ENCODE peak calls at places on chromosomes 13 and 19, in seven cellular contexts. One of them, this sample, is unnamed.

GRCh38 chr19:11539495-11540365 is 1.1 kb downstream of the CNN1 start:
- DNase-seq in HTR-8/SVneo: no peak
- DNase-seq in left lobe of liver: no peak
- DNase-seq in posterior vena cava: no peak
- DNase-seq in A172: no peak
- DNase-seq in activated CD8-positive, alpha-beta memory T cell treated with anti-CD3 and anti-CD28 coated beads for 1 hour: no peak
- DNase-seq in activated CD4-positive, alpha-beta T cell treated with anti-CD3 and anti-CD28 coated beads, Interleukin-2, amount 50 U/mL, for 24 hours: no peak
- DNase-seq in this sample: no peak

GRCh38 chr19:16153582-16154336 is 10.3 kb downstream of the HSH2D start:
- DNase-seq in HTR-8/SVneo: no peak
- DNase-seq in left lobe of liver: no peak
- DNase-seq in posterior vena cava: no peak
- DNase-seq in A172: peak
- DNase-seq in activated CD8-positive, alpha-beta memory T cell treated with anti-CD3 and anti-CD28 coated beads for 1 hour: no peak
- DNase-seq in activated CD4-positive, alpha-beta T cell treated with anti-CD3 and anti-CD28 coated beads, Interleukin-2, amount 50 U/mL, for 24 hours: no peak
- DNase-seq in this sample: no peak

GRCh38 chr13:27745301-27745700 is 47.0 kb upstream of the GSX1 start:
- DNase-seq in HTR-8/SVneo: no peak
- DNase-seq in left lobe of liver: no peak
- DNase-seq in posterior vena cava: no peak
- DNase-seq in A172: no peak
- DNase-seq in activated CD8-positive, alpha-beta memory T cell treated with anti-CD3 and anti-CD28 coated beads for 1 hour: no peak
- DNase-seq in activated CD4-positive, alpha-beta T cell treated with anti-CD3 and anti-CD28 coated beads, Interleukin-2, amount 50 U/mL, for 24 hours: no peak
- DNase-seq in this sample: no peak

GRCh38 chr13:99501135-99501951 is at the start of gene TM9SF2:
- DNase-seq in HTR-8/SVneo: peak
- DNase-seq in left lobe of liver: peak
- DNase-seq in posterior vena cava: peak
- DNase-seq in A172: peak
- DNase-seq in activated CD8-positive, alpha-beta memory T cell treated with anti-CD3 and anti-CD28 coated beads for 1 hour: peak
- DNase-seq in activated CD4-positive, alpha-beta T cell treated with anti-CD3 and anti-CD28 coated beads, Interleukin-2, amount 50 U/mL, for 24 hours: peak
- DNase-seq in this sample: peak

GRCh38 chr19:57888107-57888493 is 737 bp downstream of the ZNF814 start:
- DNase-seq in HTR-8/SVneo: no peak
- DNase-seq in left lobe of liver: no peak
- DNase-seq in posterior vena cava: no peak
- DNase-seq in A172: no peak
- DNase-seq in activated CD8-positive, alpha-beta memory T cell treated with anti-CD3 and anti-CD28 coated beads for 1 hour: no peak
- DNase-seq in activated CD4-positive, alpha-beta T cell treated with anti-CD3 and anti-CD28 coated beads, Interleukin-2, amount 50 U/mL, for 24 hours: no peak
- DNase-seq in this sample: no peak

GRCh38 chr13:33218426-33218825 is 67.1 kb downstream of the STARD13 start:
- DNase-seq in HTR-8/SVneo: no peak
- DNase-seq in left lobe of liver: no peak
- DNase-seq in posterior vena cava: no peak
- DNase-seq in A172: no peak
- DNase-seq in activated CD8-positive, alpha-beta memory T cell treated with anti-CD3 and anti-CD28 coated beads for 1 hour: no peak
- DNase-seq in activated CD4-positive, alpha-beta T cell treated with anti-CD3 and anti-CD28 coated beads, Interleukin-2, amount 50 U/mL, for 24 hours: no peak
- DNase-seq in this sample: no peak

GRCh38 chr13:33340631-33341030 is 55.1 kb upstream of the STARD13 start:
- DNase-seq in HTR-8/SVneo: no peak
- DNase-seq in left lobe of liver: no peak
- DNase-seq in posterior vena cava: no peak
- DNase-seq in A172: no peak
- DNase-seq in activated CD8-positive, alpha-beta memory T cell treated with anti-CD3 and anti-CD28 coated beads for 1 hour: no peak
- DNase-seq in activated CD4-positive, alpha-beta T cell treated with anti-CD3 and anti-CD28 coated beads, Interleukin-2, amount 50 U/mL, for 24 hours: no peak
- DNase-seq in this sample: no peak

GRCh38 chr19:36215276-36216171 is 618 bp downstream of the ZNF146 start:
- DNase-seq in HTR-8/SVneo: no peak
- DNase-seq in left lobe of liver: no peak
- DNase-seq in posterior vena cava: no peak
- DNase-seq in A172: peak
- DNase-seq in activated CD8-positive, alpha-beta memory T cell treated with anti-CD3 and anti-CD28 coated beads for 1 hour: no peak
- DNase-seq in activated CD4-positive, alpha-beta T cell treated with anti-CD3 and anti-CD28 coated beads, Interleukin-2, amount 50 U/mL, for 24 hours: no peak
- DNase-seq in this sample: no peak

GRCh38 chr19:49855676-49856573 is 5.0 kb downstream of the PTOV1 start:
- DNase-seq in HTR-8/SVneo: no peak
- DNase-seq in left lobe of liver: peak
- DNase-seq in posterior vena cava: no peak
- DNase-seq in A172: no peak
- DNase-seq in activated CD8-positive, alpha-beta memory T cell treated with anti-CD3 and anti-CD28 coated beads for 1 hour: no peak
- DNase-seq in activated CD4-positive, alpha-beta T cell treated with anti-CD3 and anti-CD28 coated beads, Interleukin-2, amount 50 U/mL, for 24 hours: no peak
- DNase-seq in this sample: no peak

GRCh38 chr19:13918726-13919411 is 12.9 kb downstream of the CC2D1A start:
- DNase-seq in HTR-8/SVneo: no peak
- DNase-seq in left lobe of liver: no peak
- DNase-seq in posterior vena cava: no peak
- DNase-seq in A172: no peak
- DNase-seq in activated CD8-positive, alpha-beta memory T cell treated with anti-CD3 and anti-CD28 coated beads for 1 hour: no peak
- DNase-seq in activated CD4-positive, alpha-beta T cell treated with anti-CD3 and anti-CD28 coated beads, Interleukin-2, amount 50 U/mL, for 24 hours: no peak
- DNase-seq in this sample: no peak

GRCh38 chr13:95503662-95504061 is 48.9 kb upstream of the CLDN10 start:
- DNase-seq in HTR-8/SVneo: no peak
- DNase-seq in left lobe of liver: no peak
- DNase-seq in posterior vena cava: no peak
- DNase-seq in A172: no peak
- DNase-seq in activated CD8-positive, alpha-beta memory T cell treated with anti-CD3 and anti-CD28 coated beads for 1 hour: no peak
- DNase-seq in activated CD4-positive, alpha-beta T cell treated with anti-CD3 and anti-CD28 coated beads, Interleukin-2, amount 50 U/mL, for 24 hours: no peak
- DNase-seq in this sample: no peak

GRCh38 chr13:110444226-110444653 is 117.3 kb downstream of the RAB20 start:
- DNase-seq in HTR-8/SVneo: no peak
- DNase-seq in left lobe of liver: no peak
- DNase-seq in posterior vena cava: no peak
- DNase-seq in A172: no peak
- DNase-seq in activated CD8-positive, alpha-beta memory T cell treated with anti-CD3 and anti-CD28 coated beads for 1 hour: no peak
- DNase-seq in activated CD4-positive, alpha-beta T cell treated with anti-CD3 and anti-CD28 coated beads, Interleukin-2, amount 50 U/mL, for 24 hours: no peak
- DNase-seq in this sample: no peak

GRCh38 chr13:96726651-96727050 is 267.6 kb downstream of the OXGR1 start:
- DNase-seq in HTR-8/SVneo: no peak
- DNase-seq in left lobe of liver: no peak
- DNase-seq in posterior vena cava: no peak
- DNase-seq in A172: no peak
- DNase-seq in activated CD8-positive, alpha-beta memory T cell treated with anti-CD3 and anti-CD28 coated beads for 1 hour: no peak
- DNase-seq in activated CD4-positive, alpha-beta T cell treated with anti-CD3 and anti-CD28 coated beads, Interleukin-2, amount 50 U/mL, for 24 hours: no peak
- DNase-seq in this sample: no peak

GRCh38 chr19:39941151-39941550 is 6.7 kb upstream of the FCGBP start:
- DNase-seq in HTR-8/SVneo: no peak
- DNase-seq in left lobe of liver: peak
- DNase-seq in posterior vena cava: no peak
- DNase-seq in A172: no peak
- DNase-seq in activated CD8-positive, alpha-beta memory T cell treated with anti-CD3 and anti-CD28 coated beads for 1 hour: no peak
- DNase-seq in activated CD4-positive, alpha-beta T cell treated with anti-CD3 and anti-CD28 coated beads, Interleukin-2, amount 50 U/mL, for 24 hours: no peak
- DNase-seq in this sample: no peak

GRCh38 chr13:51946163-51946669 is 65.0 kb downstream of the ATP7B start:
- DNase-seq in HTR-8/SVneo: no peak
- DNase-seq in left lobe of liver: no peak
- DNase-seq in posterior vena cava: no peak
- DNase-seq in A172: no peak
- DNase-seq in activated CD8-positive, alpha-beta memory T cell treated with anti-CD3 and anti-CD28 coated beads for 1 hour: no peak
- DNase-seq in activated CD4-positive, alpha-beta T cell treated with anti-CD3 and anti-CD28 coated beads, Interleukin-2, amount 50 U/mL, for 24 hours: no peak
- DNase-seq in this sample: no peak

GRCh38 chr19:35911173-35911572 is 3.1 kb upstream of the TYROBP start:
- DNase-seq in HTR-8/SVneo: no peak
- DNase-seq in left lobe of liver: no peak
- DNase-seq in posterior vena cava: no peak
- DNase-seq in A172: no peak
- DNase-seq in activated CD8-positive, alpha-beta memory T cell treated with anti-CD3 and anti-CD28 coated beads for 1 hour: no peak
- DNase-seq in activated CD4-positive, alpha-beta T cell treated with anti-CD3 and anti-CD28 coated beads, Interleukin-2, amount 50 U/mL, for 24 hours: no peak
- DNase-seq in this sample: no peak

GRCh38 chr13:109494955-109495354 is 291.4 kb downstream of the IRS2 start:
- DNase-seq in HTR-8/SVneo: peak
- DNase-seq in left lobe of liver: no peak
- DNase-seq in posterior vena cava: no peak
- DNase-seq in A172: peak
- DNase-seq in activated CD8-positive, alpha-beta memory T cell treated with anti-CD3 and anti-CD28 coated beads for 1 hour: no peak
- DNase-seq in activated CD4-positive, alpha-beta T cell treated with anti-CD3 and anti-CD28 coated beads, Interleukin-2, amount 50 U/mL, for 24 hours: no peak
- DNase-seq in this sample: no peak

GRCh38 chr19:41334793-41335192 is 18.9 kb downstream of the TGFB1 start:
- DNase-seq in HTR-8/SVneo: no peak
- DNase-seq in left lobe of liver: no peak
- DNase-seq in posterior vena cava: no peak
- DNase-seq in A172: no peak
- DNase-seq in activated CD8-positive, alpha-beta memory T cell treated with anti-CD3 and anti-CD28 coated beads for 1 hour: no peak
- DNase-seq in activated CD4-positive, alpha-beta T cell treated with anti-CD3 and anti-CD28 coated beads, Interleukin-2, amount 50 U/mL, for 24 hours: no peak
- DNase-seq in this sample: no peak

GRCh38 chr19:336067-336614 is 8.5 kb downstream of the MIER2 start:
- DNase-seq in HTR-8/SVneo: no peak
- DNase-seq in left lobe of liver: no peak
- DNase-seq in posterior vena cava: peak
- DNase-seq in A172: no peak
- DNase-seq in activated CD8-positive, alpha-beta memory T cell treated with anti-CD3 and anti-CD28 coated beads for 1 hour: no peak
- DNase-seq in activated CD4-positive, alpha-beta T cell treated with anti-CD3 and anti-CD28 coated beads, Interleukin-2, amount 50 U/mL, for 24 hours: no peak
- DNase-seq in this sample: no peak

GRCh38 chr19:34666958-34667265 is 10.0 kb downstream of the SCGB2B2 start:
- DNase-seq in HTR-8/SVneo: no peak
- DNase-seq in left lobe of liver: no peak
- DNase-seq in posterior vena cava: no peak
- DNase-seq in A172: no peak
- DNase-seq in activated CD8-positive, alpha-beta memory T cell treated with anti-CD3 and anti-CD28 coated beads for 1 hour: no peak
- DNase-seq in activated CD4-positive, alpha-beta T cell treated with anti-CD3 and anti-CD28 coated beads, Interleukin-2, amount 50 U/mL, for 24 hours: no peak
- DNase-seq in this sample: no peak

GRCh38 chr19:4977299-4978174 is 8.6 kb downstream of the KDM4B start:
- DNase-seq in HTR-8/SVneo: peak
- DNase-seq in left lobe of liver: no peak
- DNase-seq in posterior vena cava: peak
- DNase-seq in A172: peak
- DNase-seq in activated CD8-positive, alpha-beta memory T cell treated with anti-CD3 and anti-CD28 coated beads for 1 hour: no peak
- DNase-seq in activated CD4-positive, alpha-beta T cell treated with anti-CD3 and anti-CD28 coated beads, Interleukin-2, amount 50 U/mL, for 24 hours: no peak
- DNase-seq in this sample: peak

GRCh38 chr13:23620211-23620610 is 50.0 kb downstream of the TNFRSF19 start:
- DNase-seq in HTR-8/SVneo: no peak
- DNase-seq in left lobe of liver: no peak
- DNase-seq in posterior vena cava: no peak
- DNase-seq in A172: no peak
- DNase-seq in activated CD8-positive, alpha-beta memory T cell treated with anti-CD3 and anti-CD28 coated beads for 1 hour: no peak
- DNase-seq in activated CD4-positive, alpha-beta T cell treated with anti-CD3 and anti-CD28 coated beads, Interleukin-2, amount 50 U/mL, for 24 hours: no peak
- DNase-seq in this sample: no peak

GRCh38 chr13:66563076-66563475 is 667.1 kb downstream of the PCDH9 start:
- DNase-seq in HTR-8/SVneo: no peak
- DNase-seq in left lobe of liver: no peak
- DNase-seq in posterior vena cava: no peak
- DNase-seq in A172: peak
- DNase-seq in activated CD8-positive, alpha-beta memory T cell treated with anti-CD3 and anti-CD28 coated beads for 1 hour: no peak
- DNase-seq in activated CD4-positive, alpha-beta T cell treated with anti-CD3 and anti-CD28 coated beads, Interleukin-2, amount 50 U/mL, for 24 hours: no peak
- DNase-seq in this sample: no peak

GRCh38 chr13:30708541-30708940 is 26.8 kb upstream of the ALOX5AP start:
- DNase-seq in HTR-8/SVneo: no peak
- DNase-seq in left lobe of liver: no peak
- DNase-seq in posterior vena cava: no peak
- DNase-seq in A172: peak
- DNase-seq in activated CD8-positive, alpha-beta memory T cell treated with anti-CD3 and anti-CD28 coated beads for 1 hour: no peak
- DNase-seq in activated CD4-positive, alpha-beta T cell treated with anti-CD3 and anti-CD28 coated beads, Interleukin-2, amount 50 U/mL, for 24 hours: no peak
- DNase-seq in this sample: no peak

GRCh38 chr19:48551437-48552302 is at the start of gene SULT2B1:
- DNase-seq in HTR-8/SVneo: no peak
- DNase-seq in left lobe of liver: no peak
- DNase-seq in posterior vena cava: no peak
- DNase-seq in A172: no peak
- DNase-seq in activated CD8-positive, alpha-beta memory T cell treated with anti-CD3 and anti-CD28 coated beads for 1 hour: no peak
- DNase-seq in activated CD4-positive, alpha-beta T cell treated with anti-CD3 and anti-CD28 coated beads, Interleukin-2, amount 50 U/mL, for 24 hours: no peak
- DNase-seq in this sample: no peak

GRCh38 chr19:5838437-5839311 is 828 bp downstream of the FUT6 start:
- DNase-seq in HTR-8/SVneo: no peak
- DNase-seq in left lobe of liver: no peak
- DNase-seq in posterior vena cava: no peak
- DNase-seq in A172: no peak
- DNase-seq in activated CD8-positive, alpha-beta memory T cell treated with anti-CD3 and anti-CD28 coated beads for 1 hour: no peak
- DNase-seq in activated CD4-positive, alpha-beta T cell treated with anti-CD3 and anti-CD28 coated beads, Interleukin-2, amount 50 U/mL, for 24 hours: no peak
- DNase-seq in this sample: no peak

GRCh38 chr19:46428278-46429141 is at the start of gene PNMA8C:
- DNase-seq in HTR-8/SVneo: no peak
- DNase-seq in left lobe of liver: peak
- DNase-seq in posterior vena cava: peak
- DNase-seq in A172: no peak
- DNase-seq in activated CD8-positive, alpha-beta memory T cell treated with anti-CD3 and anti-CD28 coated beads for 1 hour: no peak
- DNase-seq in activated CD4-positive, alpha-beta T cell treated with anti-CD3 and anti-CD28 coated beads, Interleukin-2, amount 50 U/mL, for 24 hours: no peak
- DNase-seq in this sample: no peak

GRCh38 chr19:492091-492531 is 4.2 kb upstream of the MADCAM1 start:
- DNase-seq in HTR-8/SVneo: no peak
- DNase-seq in left lobe of liver: no peak
- DNase-seq in posterior vena cava: no peak
- DNase-seq in A172: no peak
- DNase-seq in activated CD8-positive, alpha-beta memory T cell treated with anti-CD3 and anti-CD28 coated beads for 1 hour: no peak
- DNase-seq in activated CD4-positive, alpha-beta T cell treated with anti-CD3 and anti-CD28 coated beads, Interleukin-2, amount 50 U/mL, for 24 hours: no peak
- DNase-seq in this sample: peak

This sample was measured in T1000.